ENCODE peak calls at places on chromosomes 7 and 10, in ten cellular contexts. One of them, this sample, is unnamed. For H3K4me1 and H3K27me3, the result is how much of the 10 kb centered on the place peaks cover.

GRCh38 chr10:13820591-13821377 is 234.0 kb downstream of the PRPF18 start:
- DNase-seq in thyroid gland: peak
- DNase-seq in iPS DF 6.9: no peak
- DNase-seq in PC-3: no peak
- DNase-seq in CD8-positive, alpha-beta memory T cell: no peak
- DNase-seq in adipocyte: no peak
- DNase-seq in breast epithelium: no peak
- DNase-seq in left lung: no peak
- DNase-seq in fibroblast of lung: no peak
- DNase-seq in transverse colon: no peak
- DNase-seq in this sample: no peak

GRCh38 chr10:3782456-3783312 is 2.3 kb downstream of the KLF6 start:
- DNase-seq in iPS DF 6.9: no peak
- DNase-seq in fibroblast of lung: peak
- DNase-seq in breast epithelium: no peak
- DNase-seq in adipocyte: peak
- DNase-seq in transverse colon: peak
- DNase-seq in left lung: no peak
- DNase-seq in CD8-positive, alpha-beta memory T cell: peak
- DNase-seq in thyroid gland: peak
- DNase-seq in PC-3: peak
- DNase-seq in this sample: peak

GRCh38 chr10:7891634-7892033 is 73.3 kb downstream of the TAF3 start:
- DNase-seq in left lung: no peak
- DNase-seq in PC-3: no peak
- DNase-seq in fibroblast of lung: peak
- DNase-seq in thyroid gland: no peak
- DNase-seq in iPS DF 6.9: no peak
- DNase-seq in transverse colon: no peak
- DNase-seq in CD8-positive, alpha-beta memory T cell: no peak
- DNase-seq in adipocyte: peak
- DNase-seq in breast epithelium: no peak
- DNase-seq in this sample: no peak

GRCh38 chr7:74063646-74064045 is 20.0 kb upstream of the LIMK1 start:
- DNase-seq in CD8-positive, alpha-beta memory T cell: no peak
- DNase-seq in thyroid gland: no peak
- DNase-seq in fibroblast of lung: no peak
- DNase-seq in iPS DF 6.9: no peak
- DNase-seq in adipocyte: no peak
- DNase-seq in PC-3: no peak
- DNase-seq in left lung: peak
- DNase-seq in transverse colon: no peak
- DNase-seq in breast epithelium: no peak
- DNase-seq in this sample: no peak

GRCh38 chr10:101617102-101617823 is 29.1 kb downstream of the DPCD start:
- DNase-seq in left lung: no peak
- DNase-seq in CD8-positive, alpha-beta memory T cell: no peak
- DNase-seq in adipocyte: no peak
- DNase-seq in iPS DF 6.9: no peak
- DNase-seq in thyroid gland: no peak
- DNase-seq in fibroblast of lung: no peak
- DNase-seq in transverse colon: no peak
- DNase-seq in PC-3: no peak
- DNase-seq in breast epithelium: no peak
- DNase-seq in this sample: no peak

GRCh38 chr7:119929891-119930290 is 343.1 kb upstream of the KCND2 start:
- DNase-seq in transverse colon: no peak
- DNase-seq in fibroblast of lung: peak
- DNase-seq in adipocyte: no peak
- DNase-seq in breast epithelium: no peak
- DNase-seq in thyroid gland: no peak
- DNase-seq in PC-3: no peak
- DNase-seq in iPS DF 6.9: no peak
- DNase-seq in CD8-positive, alpha-beta memory T cell: no peak
- DNase-seq in left lung: no peak
- DNase-seq in this sample: no peak

GRCh38 chr10:3895045-3895609 is 110.1 kb upstream of the KLF6 start:
- DNase-seq in PC-3: no peak
- DNase-seq in fibroblast of lung: peak
- DNase-seq in adipocyte: no peak
- DNase-seq in transverse colon: no peak
- DNase-seq in thyroid gland: no peak
- DNase-seq in left lung: no peak
- DNase-seq in breast epithelium: no peak
- DNase-seq in iPS DF 6.9: no peak
- DNase-seq in CD8-positive, alpha-beta memory T cell: no peak
- DNase-seq in this sample: no peak

GRCh38 chr7:108384721-108385483 is 71.3 kb downstream of the NRCAM start:
- DNase-seq in adipocyte: no peak
- DNase-seq in iPS DF 6.9: peak
- DNase-seq in PC-3: peak
- DNase-seq in left lung: no peak
- DNase-seq in breast epithelium: no peak
- DNase-seq in fibroblast of lung: no peak
- DNase-seq in transverse colon: no peak
- DNase-seq in CD8-positive, alpha-beta memory T cell: no peak
- DNase-seq in thyroid gland: no peak
- DNase-seq in this sample: no peak

GRCh38 chr7:37448637-37449331 is at the start of gene ELMO1:
- DNase-seq in adipocyte: peak
- DNase-seq in breast epithelium: peak
- DNase-seq in thyroid gland: peak
- DNase-seq in fibroblast of lung: peak
- DNase-seq in left lung: peak
- DNase-seq in PC-3: peak
- DNase-seq in transverse colon: peak
- DNase-seq in iPS DF 6.9: peak
- DNase-seq in CD8-positive, alpha-beta memory T cell: peak
- DNase-seq in this sample: peak

GRCh38 chr7:104328308-104328969 is at the start of gene LHFPL3:
- DNase-seq in left lung: peak
- DNase-seq in fibroblast of lung: peak
- DNase-seq in CD8-positive, alpha-beta memory T cell: no peak
- DNase-seq in thyroid gland: peak
- DNase-seq in PC-3: no peak
- DNase-seq in breast epithelium: no peak
- DNase-seq in adipocyte: peak
- DNase-seq in transverse colon: no peak
- DNase-seq in iPS DF 6.9: no peak
- DNase-seq in this sample: no peak

GRCh38 chr7:40947546-40947945 is 755.3 kb downstream of the INHBA start:
- DNase-seq in fibroblast of lung: no peak
- DNase-seq in breast epithelium: no peak
- DNase-seq in PC-3: no peak
- DNase-seq in transverse colon: no peak
- DNase-seq in adipocyte: no peak
- DNase-seq in left lung: no peak
- DNase-seq in iPS DF 6.9: no peak
- DNase-seq in thyroid gland: no peak
- DNase-seq in CD8-positive, alpha-beta memory T cell: no peak
- DNase-seq in this sample: no peak

GRCh38 chr7:118583651-118584050 is 359.1 kb downstream of the ANKRD7 start:
- DNase-seq in PC-3: no peak
- DNase-seq in adipocyte: no peak
- DNase-seq in fibroblast of lung: no peak
- DNase-seq in breast epithelium: no peak
- DNase-seq in CD8-positive, alpha-beta memory T cell: no peak
- DNase-seq in transverse colon: no peak
- DNase-seq in left lung: no peak
- DNase-seq in iPS DF 6.9: no peak
- DNase-seq in thyroid gland: no peak
- DNase-seq in this sample: no peak

GRCh38 chr7:148672041-148672440 is 26.7 kb upstream of the CUL1 start:
- DNase-seq in breast epithelium: no peak
- DNase-seq in iPS DF 6.9: no peak
- DNase-seq in transverse colon: no peak
- DNase-seq in CD8-positive, alpha-beta memory T cell: no peak
- DNase-seq in fibroblast of lung: no peak
- DNase-seq in adipocyte: no peak
- DNase-seq in thyroid gland: no peak
- DNase-seq in left lung: no peak
- DNase-seq in PC-3: no peak
- DNase-seq in this sample: no peak

GRCh38 chr7:2012981-2013380 is 219.8 kb downstream of the MAD1L1 start:
- DNase-seq in iPS DF 6.9: no peak
- DNase-seq in adipocyte: peak
- DNase-seq in CD8-positive, alpha-beta memory T cell: no peak
- DNase-seq in breast epithelium: no peak
- DNase-seq in left lung: peak
- DNase-seq in PC-3: no peak
- DNase-seq in fibroblast of lung: peak
- DNase-seq in thyroid gland: peak
- DNase-seq in transverse colon: no peak
- DNase-seq in this sample: peak

GRCh38 chr7:138491612-138492386 is 31.7 kb downstream of the TRIM24 start:
- DNase-seq in iPS DF 6.9: no peak
- DNase-seq in PC-3: no peak
- DNase-seq in adipocyte: no peak
- DNase-seq in fibroblast of lung: no peak
- DNase-seq in breast epithelium: no peak
- DNase-seq in CD8-positive, alpha-beta memory T cell: no peak
- DNase-seq in transverse colon: no peak
- DNase-seq in left lung: no peak
- DNase-seq in thyroid gland: no peak
- DNase-seq in this sample: no peak

GRCh38 chr7:149610441-149611011 is 112.9 kb upstream of the ZNF746 start:
- DNase-seq in iPS DF 6.9: no peak
- DNase-seq in adipocyte: no peak
- DNase-seq in CD8-positive, alpha-beta memory T cell: no peak
- DNase-seq in PC-3: no peak
- DNase-seq in transverse colon: no peak
- DNase-seq in thyroid gland: no peak
- DNase-seq in breast epithelium: no peak
- DNase-seq in fibroblast of lung: peak
- DNase-seq in left lung: no peak
- DNase-seq in this sample: no peak

GRCh38 chr10:124428207-124428777 is 9.6 kb upstream of the OAT start:
- DNase-seq in iPS DF 6.9: no peak
- DNase-seq in CD8-positive, alpha-beta memory T cell: no peak
- DNase-seq in adipocyte: no peak
- DNase-seq in breast epithelium: no peak
- DNase-seq in thyroid gland: no peak
- DNase-seq in left lung: no peak
- DNase-seq in PC-3: peak
- DNase-seq in transverse colon: no peak
- DNase-seq in fibroblast of lung: no peak
- DNase-seq in this sample: no peak
- H3K4me1 ChIP-seq in iPS DF 6.9: under half
- H3K4me1 ChIP-seq in CD8-positive, alpha-beta memory T cell: under half
- H3K4me1 ChIP-seq in adipocyte: under half
- H3K4me1 ChIP-seq in breast epithelium: under half
- H3K4me1 ChIP-seq in thyroid gland: under half
- H3K4me1 ChIP-seq in left lung: under half
- H3K4me1 ChIP-seq in PC-3: under half
- H3K4me1 ChIP-seq in transverse colon: under half
- H3K4me1 ChIP-seq in fibroblast of lung: under half
- H3K4me1 ChIP-seq in this sample: under half

GRCh38 chr7:33193308-33193864 is 64.0 kb downstream of the BBS9 start:
- DNase-seq in breast epithelium: no peak
- DNase-seq in iPS DF 6.9: no peak
- DNase-seq in thyroid gland: peak
- DNase-seq in transverse colon: no peak
- DNase-seq in left lung: no peak
- DNase-seq in adipocyte: no peak
- DNase-seq in CD8-positive, alpha-beta memory T cell: no peak
- DNase-seq in fibroblast of lung: no peak
- DNase-seq in PC-3: no peak
- DNase-seq in this sample: no peak
- H3K27me3 ChIP-seq in breast epithelium: under half
- H3K27me3 ChIP-seq in iPS DF 6.9: under half
- H3K27me3 ChIP-seq in thyroid gland: under half
- H3K27me3 ChIP-seq in transverse colon: under half
- H3K27me3 ChIP-seq in left lung: under half
- H3K27me3 ChIP-seq in adipocyte: under half
- H3K27me3 ChIP-seq in CD8-positive, alpha-beta memory T cell: under half
- H3K27me3 ChIP-seq in fibroblast of lung: under half
- H3K27me3 ChIP-seq in PC-3: under half
- H3K27me3 ChIP-seq in this sample: under half

GRCh38 chr7:155011081-155011480 is 8.2 kb upstream of the PAXIP1 start:
- DNase-seq in transverse colon: no peak
- DNase-seq in left lung: no peak
- DNase-seq in thyroid gland: no peak
- DNase-seq in adipocyte: no peak
- DNase-seq in PC-3: peak
- DNase-seq in breast epithelium: no peak
- DNase-seq in CD8-positive, alpha-beta memory T cell: no peak
- DNase-seq in iPS DF 6.9: no peak
- DNase-seq in fibroblast of lung: no peak
- DNase-seq in this sample: no peak

GRCh38 chr7:155007947-155008346 is 5.0 kb upstream of the PAXIP1 start:
- DNase-seq in breast epithelium: no peak
- DNase-seq in fibroblast of lung: no peak
- DNase-seq in iPS DF 6.9: no peak
- DNase-seq in CD8-positive, alpha-beta memory T cell: no peak
- DNase-seq in thyroid gland: no peak
- DNase-seq in left lung: no peak
- DNase-seq in transverse colon: no peak
- DNase-seq in PC-3: no peak
- DNase-seq in adipocyte: no peak
- DNase-seq in this sample: no peak

GRCh38 chr7:155009570-155010157 is 6.7 kb upstream of the PAXIP1 start:
- DNase-seq in thyroid gland: no peak
- DNase-seq in left lung: no peak
- DNase-seq in transverse colon: no peak
- DNase-seq in CD8-positive, alpha-beta memory T cell: no peak
- DNase-seq in breast epithelium: no peak
- DNase-seq in iPS DF 6.9: no peak
- DNase-seq in PC-3: peak
- DNase-seq in fibroblast of lung: no peak
- DNase-seq in adipocyte: no peak
- DNase-seq in this sample: no peak
- H3K4me1 ChIP-seq in thyroid gland: under half
- H3K4me1 ChIP-seq in left lung: under half
- H3K4me1 ChIP-seq in transverse colon: under half
- H3K4me1 ChIP-seq in CD8-positive, alpha-beta memory T cell: under half
- H3K4me1 ChIP-seq in breast epithelium: under half
- H3K4me1 ChIP-seq in iPS DF 6.9: under half
- H3K4me1 ChIP-seq in PC-3: under half
- H3K4me1 ChIP-seq in fibroblast of lung: under half
- H3K4me1 ChIP-seq in adipocyte: under half
- H3K4me1 ChIP-seq in this sample: under half

DNA sequence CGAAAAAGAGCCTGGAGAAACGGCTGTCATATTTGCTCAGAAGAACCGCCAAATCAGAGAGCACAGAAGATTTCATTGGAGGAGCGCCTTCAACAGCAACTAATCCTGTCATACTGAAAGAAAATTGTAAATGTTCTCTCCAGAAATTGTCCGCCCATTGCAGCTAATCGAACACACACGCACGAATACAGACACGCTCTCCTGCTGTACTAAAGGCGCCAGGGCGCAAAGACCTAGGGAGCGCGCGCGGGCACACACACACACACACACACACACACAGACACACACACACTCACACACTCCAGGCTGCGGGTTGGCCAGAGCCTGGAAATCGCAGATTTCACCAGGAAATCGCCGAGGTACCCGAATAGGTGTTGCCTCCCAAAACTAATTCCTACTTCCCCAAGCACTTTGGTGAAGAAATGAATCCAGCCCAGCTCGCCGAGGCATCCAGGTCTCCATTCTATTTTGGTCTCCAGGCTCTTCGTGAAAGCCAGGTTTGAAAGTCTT is at the start of gene CHRM2:
- DNase-seq in CD8-positive, alpha-beta memory T cell: no peak
- DNase-seq in fibroblast of lung: peak
- DNase-seq in breast epithelium: no peak
- DNase-seq in thyroid gland: no peak
- DNase-seq in PC-3: no peak
- DNase-seq in left lung: peak
- DNase-seq in adipocyte: peak
- DNase-seq in transverse colon: no peak
- DNase-seq in iPS DF 6.9: no peak
- DNase-seq in this sample: no peak
- H3K27me3 ChIP-seq in CD8-positive, alpha-beta memory T cell: under half
- H3K27me3 ChIP-seq in fibroblast of lung: under half
- H3K27me3 ChIP-seq in breast epithelium: under half
- H3K27me3 ChIP-seq in thyroid gland: under half
- H3K27me3 ChIP-seq in PC-3: half or more
- H3K27me3 ChIP-seq in left lung: under half
- H3K27me3 ChIP-seq in adipocyte: half or more
- H3K27me3 ChIP-seq in transverse colon: under half
- H3K27me3 ChIP-seq in iPS DF 6.9: under half
- H3K27me3 ChIP-seq in this sample: under half